ENCODE peak calls at places on chromosomes 5 and 9, in seven cellular contexts. R, Q, L, O, A, C and U are unnamed samples.

GRCh38 chr9:127586537-127586936 is 25.5 kb upstream of the STXBP1 start:
- DNase-seq in L (peak), C (peak), A (peak), R (peak), Q (peak), O (peak), U (peak)

GRCh38 chr5:172403191-172403794 is 51.0 kb downstream of the SH3PXD2B start:
- DNase-seq in R (no peak), A (no peak), L (peak), C (no peak), O (no peak), Q (no peak), U (peak)

GRCh38 chr5:2888520-2889060 is 137.1 kb upstream of the IRX2 start:
- DNase-seq in R (no peak), L (no peak), O (no peak), Q (no peak), C (no peak), A (no peak), U (peak)

GRCh38 chr5:1725641-1726468 is 73.8 kb downstream of the MRPL36 start:
- DNase-seq in L (no peak), Q (no peak), C (no peak), R (no peak), A (no peak), O (no peak), U (peak)

GRCh38 chr5:97471951-97472350 is 288.9 kb upstream of the RIOK2 start:
- DNase-seq in O (no peak), L (no peak), A (no peak), C (no peak), R (no peak), Q (no peak), U (no peak)

GRCh38 chr9:69857131-69857530 is 36.5 kb downstream of the CFAP95 start:
- DNase-seq in R (no peak), C (no peak), Q (no peak), A (no peak), L (no peak), O (no peak), U (no peak)

GRCh38 chr9:83013261-83013610 is 49.7 kb downstream of the RASEF start:
- DNase-seq in L (no peak), O (no peak), C (peak), A (no peak), Q (no peak), R (no peak), U (no peak)

GRCh38 chr9:107351382-107352045 is 68.4 kb downstream of the RAD23B start:
- DNase-seq in L (no peak), C (no peak), R (no peak), Q (no peak), A (no peak), O (no peak), U (no peak)

GRCh38 chr9:135864447-135865049 is 42.8 kb downstream of the CAMSAP1 start:
- DNase-seq in A (peak), O (peak), R (peak), L (peak), C (no peak), Q (peak), U (peak)

GRCh38 chr9:73611072-73611471 is 459.4 kb downstream of the ANXA1 start:
- DNase-seq in C (peak), L (no peak), A (no peak), R (no peak), Q (no peak), O (no peak), U (no peak)

GRCh38 chr5:118195215-118195614 is 793.1 kb downstream of the DTWD2 start:
- DNase-seq in R (no peak), L (no peak), Q (no peak), C (no peak), O (no peak), A (no peak), U (no peak)

GRCh38 chr5:3324421-3325101 is 271.1 kb upstream of the IRX1 start:
- DNase-seq in L (no peak), C (no peak), A (no peak), Q (no peak), O (no peak), R (peak), U (no peak)

GRCh38 chr5:82111191-82111590 is 139.4 kb downstream of the ATG10 start:
- DNase-seq in L (no peak), C (no peak), R (no peak), Q (no peak), A (no peak), O (no peak), U (no peak)

GRCh38 chr9:108040783-108041182 is 551.2 kb upstream of the KLF4 start:
- DNase-seq in Q (no peak), A (no peak), R (no peak), L (no peak), C (no peak), O (no peak), U (no peak)

GRCh38 chr9:29044959-29045358 is 1471.7 kb upstream of the C9orf72 start:
- DNase-seq in A (no peak), L (no peak), C (no peak), R (no peak), O (no peak), Q (no peak), U (no peak)

GRCh38 chr9:119884411-119884810 is 515.2 kb upstream of the BRINP1 start:
- DNase-seq in A (no peak), R (no peak), Q (no peak), O (no peak), C (no peak), L (no peak), U (no peak)

GRCh38 chr9:87725356-87725899 is 491 bp upstream of the CTSL start:
- DNase-seq in C (no peak), A (no peak), Q (no peak), O (no peak), R (no peak), L (peak), U (no peak)

GRCh38 chr5:14370386-14370785 is 211.2 kb upstream of the OTULINL start:
- DNase-seq in Q (no peak), R (no peak), A (no peak), L (no peak), C (no peak), O (no peak), U (no peak)

GRCh38 chr5:104088876-104089778 is 526.5 kb upstream of the NUDT12 start:
- DNase-seq in A (no peak), C (no peak), R (no peak), Q (no peak), L (no peak), O (no peak), U (no peak)

GRCh38 chr9:84504360-84504759 is 163.8 kb upstream of the SLC28A3 start:
- DNase-seq in R (no peak), Q (no peak), L (no peak), C (no peak), O (no peak), A (no peak), U (no peak)

GRCh38 chr9:11713077-11713476 is 980.1 kb upstream of the TYRP1 start:
- DNase-seq in O (no peak), R (no peak), L (no peak), Q (no peak), C (no peak), A (no peak), U (no peak)